ENCODE peak calls at places on chromosomes 11 and 22, in nine cellular contexts. D, X, S, O, V, L, Y, C and G are unnamed samples. For H3K27me3, the result is how much of the 10 kb centered on the place peaks cover.

GRCh38 chr11:116838321-116839084 is 1.1 kb upstream of the APOA1 start:
- DNase-seq in D (no peak), X (no peak), S (no peak), O (no peak), V (no peak), L (no peak), Y (no peak), C (no peak), G (no peak)

GRCh38 chr11:110217478-110217877 is 78.9 kb downstream of the RDX start:
- DNase-seq in D (no peak), X (no peak), S (no peak), O (no peak), V (no peak), L (no peak), Y (no peak), C (no peak), G (no peak)

GRCh38 chr11:120149246-120149645 is 11.3 kb upstream of the TRIM29 start:
- DNase-seq in D (no peak), X (no peak), S (no peak), O (no peak), V (no peak), L (no peak), Y (no peak), C (no peak), G (no peak)

GRCh38 chr11:1878134-1879031 is 13.3 kb downstream of the PRR33 start:
- DNase-seq in D (no peak), X (no peak), S (peak), O (no peak), V (no peak), L (peak), Y (no peak), C (no peak), G (peak)

GRCh38 chr11:64146036-64146943 is 19.6 kb downstream of the MACROD1 start:
- DNase-seq in D (peak), X (peak), S (no peak), O (peak), V (peak), L (peak), Y (peak), C (peak), G (peak)

GRCh38 chr22:19522190-19522880 is 1.9 kb downstream of the CLDN5 start:
- DNase-seq in D (no peak), X (no peak), S (peak), O (peak), V (no peak), L (peak), Y (peak), C (no peak), G (peak)

GRCh38 chr22:25030636-25031035 is 78.1 kb downstream of the KIAA1671 start:
- DNase-seq in D (no peak), X (no peak), S (peak), O (no peak), V (no peak), L (peak), Y (no peak), C (no peak), G (no peak)

GRCh38 chr11:65593518-65594414 is 1.8 kb downstream of the KCNK7 start:
- DNase-seq in D (no peak), X (no peak), S (no peak), O (peak), V (no peak), L (no peak), Y (peak), C (no peak), G (no peak)

GRCh38 chr22:46262449-46263207 is 515 bp downstream of the PKDREJ start:
- DNase-seq in D (peak), X (no peak), S (peak), O (no peak), V (peak), L (peak), Y (no peak), C (no peak), G (peak)

GRCh38 chr11:18844753-18845367 is 53.3 kb upstream of the PTPN5 start:
- DNase-seq in D (peak), X (no peak), S (no peak), O (no peak), V (no peak), L (no peak), Y (no peak), C (peak), G (no peak)

GRCh38 chr11:44622190-44622650 is 56.8 kb downstream of the CD82 start:
- DNase-seq in D (no peak), X (no peak), S (peak), O (peak), V (peak), L (no peak), Y (no peak), C (no peak), G (peak)

GRCh38 chr22:43011079-43011478 is 3.9 kb downstream of the PACSIN2 start:
- DNase-seq in D (no peak), X (no peak), S (no peak), O (peak), V (no peak), L (no peak), Y (no peak), C (no peak), G (no peak)

GRCh38 chr11:76424379-76424778 is 20.4 kb upstream of the EMSY start:
- DNase-seq in D (no peak), X (no peak), S (no peak), O (no peak), V (no peak), L (no peak), Y (no peak), C (no peak), G (no peak)

GRCh38 chr11:7527029-7527428 is 13.2 kb downstream of the PPFIBP2 start:
- DNase-seq in D (no peak), X (no peak), S (no peak), O (no peak), V (no peak), L (no peak), Y (no peak), C (no peak), G (no peak)

GRCh38 chr11:30631148-30631547 is 45.0 kb upstream of the MPPED2 start:
- DNase-seq in D (no peak), X (no peak), S (no peak), O (no peak), V (no peak), L (no peak), Y (no peak), C (no peak), G (no peak)

GRCh38 chr11:60848714-60849151 is 6.8 kb downstream of the CCDC86 start:
- DNase-seq in D (no peak), X (no peak), S (no peak), O (peak), V (no peak), L (no peak), Y (no peak), C (no peak), G (no peak)

GRCh38 chr11:32421992-32422391 is 13.3 kb downstream of the WT1 start:
- DNase-seq in D (no peak), X (no peak), S (no peak), O (no peak), V (no peak), L (no peak), Y (no peak), C (no peak), G (no peak)

GRCh38 chr11:21866781-21867180 is 326.1 kb upstream of the ANO5 start:
- DNase-seq in D (no peak), X (no peak), S (no peak), O (no peak), V (no peak), L (no peak), Y (no peak), C (no peak), G (no peak)

GRCh38 chr11:44517541-44517940 is 47.9 kb upstream of the CD82 start:
- DNase-seq in D (no peak), X (no peak), S (no peak), O (no peak), V (no peak), L (no peak), Y (no peak), C (no peak), G (no peak)

GRCh38 chr11:18364495-18365047 is 29.8 kb upstream of the LDHA start:
- DNase-seq in D (no peak), X (no peak), S (no peak), O (no peak), V (no peak), L (no peak), Y (no peak), C (no peak), G (no peak)

GRCh38 chr11:11458523-11458922 is 105.5 kb upstream of the CSNK2A3 start:
- DNase-seq in D (no peak), X (no peak), S (no peak), O (peak), V (no peak), L (no peak), Y (no peak), C (no peak), G (no peak)

GRCh38 chr11:92979176-92979575 is 9.7 kb downstream of the MTNR1B start:
- DNase-seq in D (no peak), X (no peak), S (no peak), O (no peak), V (no peak), L (no peak), Y (peak), C (no peak), G (no peak)

GRCh38 chr22:19959043-19959586 is 17.5 kb upstream of the TXNRD2 start:
- DNase-seq in D (peak), X (no peak), S (peak), O (peak), V (peak), L (peak), Y (peak), C (peak), G (peak)

GRCh38 chr11:15903246-15903645 is 453.1 kb downstream of the SOX6 start:
- DNase-seq in D (no peak), X (no peak), S (no peak), O (no peak), V (no peak), L (no peak), Y (peak), C (no peak), G (no peak)

GRCh38 chr11:112042161-112042960 is 17.2 kb downstream of the DLAT start:
- DNase-seq in D (peak), X (no peak), S (no peak), O (no peak), V (no peak), L (no peak), Y (no peak), C (peak), G (no peak)

GRCh38 chr11:121460941-121461514 is 8.3 kb upstream of the SORL1-AS1 start:
- DNase-seq in D (no peak), X (no peak), S (no peak), O (no peak), V (no peak), L (no peak), Y (no peak), C (no peak), G (no peak)

GRCh38 chr11:46489668-46490560 is 98.3 kb upstream of the CHRM4 start:
- DNase-seq in D (peak), X (peak), S (no peak), O (peak), V (no peak), L (no peak), Y (peak), C (peak), G (no peak)

GRCh38 chr11:78400116-78400515 is 17.5 kb downstream of the GAB2 start:
- DNase-seq in D (no peak), X (no peak), S (no peak), O (no peak), V (no peak), L (no peak), Y (no peak), C (no peak), G (no peak)

GRCh38 chr22:32796865-32797573 is 4.5 kb upstream of the TIMP3 start:
- DNase-seq in D (peak), X (peak), S (peak), O (peak), V (peak), L (peak), Y (peak), C (peak), G (peak)

GRCh38 chr11:85682330-85683305 is 3.4 kb downstream of the CCDC89 start:
- DNase-seq in D (peak), X (no peak), S (peak), O (peak), V (peak), L (peak), Y (peak), C (no peak), G (peak)

GRCh38 chr11:117874910-117875396 is 1.5 kb downstream of the FXYD6 start:
- DNase-seq in D (no peak), X (no peak), S (no peak), O (no peak), V (no peak), L (no peak), Y (no peak), C (no peak), G (no peak)

GRCh38 chr22:50625568-50626313 is 2.2 kb downstream of the ARSA start:
- DNase-seq in D (no peak), X (no peak), S (no peak), O (no peak), V (no peak), L (no peak), Y (no peak), C (no peak), G (no peak)

GRCh38 chr11:112459001-112459400 is 198.3 kb upstream of the PLET1 start:
- DNase-seq in D (no peak), X (no peak), S (no peak), O (no peak), V (no peak), L (no peak), Y (no peak), C (no peak), G (no peak)

GRCh38 chr11:106395716-106396349 is 318.4 kb downstream of the AASDHPPT start:
- DNase-seq in D (no peak), X (no peak), S (no peak), O (no peak), V (no peak), L (no peak), Y (no peak), C (peak), G (no peak)

GRCh38 chr11:118002541-118003019 is 16.4 kb downstream of the IL10RA start:
- DNase-seq in D (no peak), X (no peak), S (peak), O (no peak), V (peak), L (peak), Y (no peak), C (no peak), G (peak)

GRCh38 chr11:74683279-74683871 is 47.9 kb downstream of the CHRDL2 start:
- DNase-seq in D (no peak), X (no peak), S (no peak), O (no peak), V (no peak), L (peak), Y (peak), C (no peak), G (no peak)

GRCh38 chr11:15123849-15124248 is 9.1 kb downstream of the INSC start:
- DNase-seq in D (peak), X (no peak), S (no peak), O (no peak), V (no peak), L (no peak), Y (no peak), C (peak), G (no peak)

GRCh38 chr22:38218661-38219331 is 17.0 kb downstream of the MAFF start:
- DNase-seq in D (peak), X (no peak), S (peak), O (no peak), V (peak), L (peak), Y (no peak), C (peak), G (peak)

DNA sequence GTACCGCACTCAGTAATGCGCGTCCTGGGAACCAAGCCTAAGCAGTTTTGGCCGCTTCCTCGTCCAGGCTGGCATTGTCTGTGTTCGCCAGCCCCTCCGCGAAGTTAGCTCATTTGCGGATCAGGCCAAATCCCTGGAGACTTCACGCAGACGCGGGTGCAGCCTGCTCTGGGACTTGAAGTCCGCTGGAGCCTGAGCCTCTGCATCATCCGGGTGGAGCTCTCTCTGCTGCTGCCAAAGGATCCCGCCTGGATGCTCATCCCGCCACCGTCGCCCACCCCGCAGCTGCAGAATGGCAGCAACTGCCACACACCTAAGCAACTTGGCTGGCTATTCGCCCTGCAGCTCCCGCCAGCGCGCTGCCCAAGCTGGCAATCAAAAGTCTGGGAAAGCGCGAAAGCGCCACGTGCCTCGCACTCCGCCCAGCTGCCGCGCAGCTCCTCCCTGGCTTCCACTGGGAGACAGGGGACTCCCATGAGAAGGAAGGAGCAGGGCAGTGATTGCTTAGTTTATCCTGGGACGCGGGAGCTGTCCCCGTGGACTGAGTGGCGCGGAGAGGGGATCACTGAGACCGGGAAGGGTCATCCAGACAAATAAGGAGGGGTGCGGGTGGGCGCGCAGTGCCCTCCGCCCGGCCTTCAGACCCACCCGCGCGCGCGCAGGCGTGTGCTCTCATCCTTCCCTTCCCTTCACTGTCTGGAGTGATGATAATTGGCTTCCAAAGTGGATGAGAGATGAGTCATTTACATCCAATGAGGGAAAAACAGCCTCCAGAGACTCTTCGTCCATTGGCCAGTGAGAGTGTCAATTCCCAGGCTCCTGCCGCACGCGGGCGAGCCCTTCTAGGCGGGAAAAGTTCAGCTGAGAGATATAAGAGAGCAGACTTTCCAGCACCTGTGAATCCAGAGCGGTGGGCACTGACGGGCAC is 23.2 kb upstream of the GLYATL1B start:
- DNase-seq in D (no peak), X (no peak), S (no peak), O (no peak), V (no peak), L (no peak), Y (no peak), C (no peak), G (no peak)
- H3K27me3 ChIP-seq in D (under half), X (under half), S (half or more), O (under half), V (under half), L (half or more), Y (under half), C (under half), G (half or more)

DNA sequence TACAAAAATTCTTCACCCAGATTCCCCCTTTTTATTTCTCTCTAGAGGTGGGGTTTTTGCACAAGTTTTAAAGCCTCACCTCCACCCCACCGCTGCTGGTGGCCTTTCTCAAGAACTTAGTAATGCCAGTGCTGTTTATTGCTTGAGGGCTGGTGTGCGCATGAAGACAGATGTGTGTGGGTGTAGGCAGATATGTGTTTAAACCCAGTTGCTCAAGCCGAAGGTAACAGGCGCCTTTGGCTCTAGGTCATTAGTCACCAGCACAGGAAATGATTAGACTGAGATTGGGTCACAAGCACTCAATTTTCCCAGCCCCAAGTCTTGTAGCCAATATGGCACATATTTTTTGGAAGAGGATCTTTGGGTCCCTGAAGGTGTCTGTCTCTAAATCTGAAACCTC is 2.7 kb upstream of the CLMP start:
- DNase-seq in D (peak), X (no peak), S (no peak), O (no peak), V (no peak), L (no peak), Y (no peak), C (no peak), G (no peak)
- H3K27me3 ChIP-seq in D (under half), X (under half), S (half or more), O (under half), V (under half), L (half or more), Y (under half), C (under half), G (half or more)

DNA sequence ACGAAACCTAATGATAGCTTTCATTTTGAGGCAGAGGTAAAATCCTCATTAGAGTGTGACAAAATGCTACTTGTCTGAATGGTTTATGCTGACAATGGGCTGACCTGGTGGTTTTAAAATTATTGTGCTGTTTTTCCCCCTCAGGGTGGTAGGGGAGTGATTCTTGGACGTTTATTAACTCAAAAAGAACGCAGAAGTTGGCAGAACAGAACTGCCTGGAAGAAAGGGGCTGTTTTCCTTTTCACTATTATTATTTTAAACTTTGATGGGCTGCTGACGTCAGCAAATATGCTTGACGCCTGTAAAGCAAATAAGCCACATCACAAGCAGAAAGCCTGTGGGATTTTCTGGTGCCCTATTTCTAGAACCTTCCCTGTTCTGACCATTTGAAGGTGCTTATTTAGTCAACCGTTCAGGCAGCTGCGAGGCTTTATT is 4.0 kb downstream of the RASSF10 start:
- DNase-seq in D (no peak), X (no peak), S (no peak), O (no peak), V (no peak), L (no peak), Y (no peak), C (no peak), G (no peak)
- H3K27me3 ChIP-seq in D (half or more), X (under half), S (half or more), O (half or more), V (under half), L (half or more), Y (under half), C (under half), G (half or more)

GRCh38 chr11:35419713-35420333 is 465 bp upstream of the SLC1A2 start:
- DNase-seq in D (no peak), X (no peak), S (peak), O (peak), V (no peak), L (peak), Y (no peak), C (no peak), G (no peak)
- H3K27me3 ChIP-seq in D (under half), X (half or more), S (half or more), O (under half), V (under half), L (half or more), Y (half or more), C (half or more), G (under half)

DNA sequence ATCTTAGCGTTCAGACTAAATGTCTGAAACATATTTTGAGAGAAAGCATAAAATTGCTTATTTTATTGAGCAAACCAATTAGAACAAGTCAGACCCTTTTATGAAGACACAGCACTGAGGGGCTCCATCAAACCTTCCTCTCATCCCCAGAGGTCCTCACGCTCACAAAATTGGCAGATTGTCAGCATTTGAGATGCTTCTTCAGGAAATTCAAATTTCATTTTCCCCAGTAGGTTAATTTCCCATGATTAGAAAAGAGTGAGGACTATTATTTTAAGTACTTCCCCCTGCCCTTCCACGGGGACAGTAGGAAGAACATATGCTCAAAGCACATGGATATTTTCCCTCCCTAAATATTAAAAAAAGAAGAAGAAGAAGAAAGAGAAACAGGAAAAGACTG is 851.8 kb downstream of the BRD1 start:
- DNase-seq in D (no peak), X (no peak), S (no peak), O (no peak), V (no peak), L (no peak), Y (no peak), C (no peak), G (no peak)
- H3K27me3 ChIP-seq in D (under half), X (under half), S (under half), O (under half), V (under half), L (half or more), Y (under half), C (under half), G (under half)

GRCh38 chr11:122983438-122984185 is 2.0 kb upstream of the BSX start:
- DNase-seq in D (no peak), X (no peak), S (no peak), O (peak), V (no peak), L (no peak), Y (no peak), C (no peak), G (no peak)
- H3K27me3 ChIP-seq in D (half or more), X (half or more), S (half or more), O (under half), V (under half), L (half or more), Y (half or more), C (half or more), G (half or more)